ENCODE peak calls at places on chromosomes 11 and 22, in ten cellular contexts. W, B, Z, P, R, D, L, Q, C and M are unnamed samples.

GRCh38 chr22:50076646-50077624 is 8.3 kb downstream of the MLC1 start:
- DNase-seq in Z (no peak), D (no peak), L (no peak), B (no peak), W (no peak), C (no peak), P (no peak), R (no peak), Q (no peak), M (no peak)

GRCh38 chr11:93822359-93822758 is 28.1 kb downstream of the VSTM5 start:
- DNase-seq in B (no peak), P (no peak), W (no peak), Z (no peak), R (no peak), Q (no peak), L (no peak), C (no peak), D (no peak), M (no peak)

GRCh38 chr22:37455896-37456295 is 28.6 kb upstream of the ELFN2 start:
- DNase-seq in R (no peak), B (no peak), C (no peak), Q (no peak), W (peak; percentile 14), Z (peak; percentile 43), P (no peak), L (no peak), D (no peak), M (no peak)

GRCh38 chr11:405323-405975 is 9.3 kb downstream of the SIGIRR start:
- DNase-seq in Q (no peak), C (no peak), D (no peak), P (no peak), R (no peak), B (no peak), Z (no peak), L (no peak), W (no peak), M (no peak)

GRCh38 chr11:72141066-72141465 is 5.5 kb downstream of the FOLR3 start:
- DNase-seq in B (no peak), Q (no peak), Z (peak; percentile 58), W (peak; percentile 94), R (no peak), C (no peak), L (peak; percentile 65), D (no peak), P (no peak), M (no peak)

GRCh38 chr22:32482708-32483107 is 8.1 kb downstream of the FBXO7 start:
- DNase-seq in C (no peak), B (no peak), D (no peak), W (peak; percentile 48), Z (no peak), P (no peak), R (no peak), L (peak; percentile 55), Q (no peak), M (no peak)

GRCh38 chr11:75140269-75141138 is 10.4 kb upstream of the SLCO2B1 start:
- DNase-seq in C (peak; percentile 85), B (peak; percentile 73), D (peak; percentile 79), R (peak; percentile 82), L (peak; percentile 77), Q (peak; percentile 11), P (no peak), W (peak; percentile 23), Z (no peak), M (peak; percentile 73)

GRCh38 chr11:121650520-121651266 is 197.9 kb upstream of the SORL1-AS1 start:
- DNase-seq in L (peak; percentile 22), Q (no peak), C (no peak), B (no peak), R (no peak), W (no peak), Z (no peak), P (no peak), D (no peak), M (no peak)

GRCh38 chr11:8083088-8083395 is 2.0 kb downstream of the TUB start:
- DNase-seq in B (no peak), Z (no peak), R (no peak), L (no peak), W (no peak), P (no peak), D (no peak), C (no peak), Q (no peak), M (no peak)

GRCh38 chr11:126405374-126405773 is 49.9 kb downstream of the ST3GAL4 start:
- DNase-seq in W (no peak), D (no peak), L (no peak), C (no peak), Q (peak; percentile 47), R (no peak), P (no peak), B (no peak), Z (no peak), M (no peak)